ENCODE peak calls at places on chromosomes 4 and X, in eight cellular contexts. One of them, this sample, is unnamed.

GRCh38 chr4:105050896-105051295 is 95.8 kb upstream of the TET2 start:
- DNase-seq in epithelial cell of esophagus: peak; percentile 58
- DNase-seq in suprapubic skin: no peak
- DNase-seq in astrocyte of the cerebellum: peak; percentile 5
- DNase-seq in MM.1S: no peak
- DNase-seq in PC-3: peak; percentile 27
- DNase-seq in AG04450: no peak
- DNase-seq in lower leg skin: no peak
- DNase-seq in this sample: no peak

GRCh38 chr4:17376205-17376604 is 135.7 kb downstream of the QDPR start:
- DNase-seq in suprapubic skin: no peak
- DNase-seq in PC-3: no peak
- DNase-seq in AG04450: no peak
- DNase-seq in MM.1S: no peak
- DNase-seq in epithelial cell of esophagus: no peak
- DNase-seq in astrocyte of the cerebellum: peak; percentile 45
- DNase-seq in lower leg skin: no peak
- DNase-seq in this sample: no peak

GRCh38 chr4:54315561-54315960 is 86.5 kb downstream of the PDGFRA start:
- DNase-seq in AG04450: no peak
- DNase-seq in PC-3: no peak
- DNase-seq in lower leg skin: no peak
- DNase-seq in astrocyte of the cerebellum: no peak
- DNase-seq in epithelial cell of esophagus: no peak
- DNase-seq in suprapubic skin: no peak
- DNase-seq in MM.1S: peak; percentile 82
- DNase-seq in this sample: no peak

GRCh38 chrX:10109695-10110094 is 47.1 kb upstream of the CLCN4 start:
- DNase-seq in astrocyte of the cerebellum: no peak
- DNase-seq in MM.1S: no peak
- DNase-seq in lower leg skin: no peak
- DNase-seq in suprapubic skin: no peak
- DNase-seq in AG04450: no peak
- DNase-seq in epithelial cell of esophagus: no peak
- DNase-seq in PC-3: no peak
- DNase-seq in this sample: no peak

GRCh38 chr4:139692300-139693012 is 26.8 kb downstream of the MGST2 start:
- DNase-seq in suprapubic skin: no peak
- DNase-seq in MM.1S: no peak
- DNase-seq in lower leg skin: no peak
- DNase-seq in AG04450: no peak
- DNase-seq in astrocyte of the cerebellum: no peak
- DNase-seq in epithelial cell of esophagus: peak; percentile 36
- DNase-seq in PC-3: no peak
- DNase-seq in this sample: no peak

GRCh38 chrX:68876731-68877130 is 47.9 kb downstream of the EFNB1 start:
- DNase-seq in astrocyte of the cerebellum: no peak
- DNase-seq in AG04450: no peak
- DNase-seq in MM.1S: no peak
- DNase-seq in epithelial cell of esophagus: no peak
- DNase-seq in suprapubic skin: no peak
- DNase-seq in lower leg skin: no peak
- DNase-seq in PC-3: no peak
- DNase-seq in this sample: no peak

GRCh38 chrX:153623310-153624029 is 23.5 kb upstream of the DUSP9 start:
- DNase-seq in astrocyte of the cerebellum: no peak
- DNase-seq in lower leg skin: no peak
- DNase-seq in suprapubic skin: no peak
- DNase-seq in AG04450: no peak
- DNase-seq in PC-3: no peak
- DNase-seq in epithelial cell of esophagus: no peak
- DNase-seq in MM.1S: no peak
- DNase-seq in this sample: no peak

GRCh38 chr4:65437102-65437501 is 233.2 kb downstream of the EPHA5 start:
- DNase-seq in epithelial cell of esophagus: peak; percentile 3
- DNase-seq in AG04450: no peak
- DNase-seq in lower leg skin: no peak
- DNase-seq in suprapubic skin: no peak
- DNase-seq in MM.1S: no peak
- DNase-seq in astrocyte of the cerebellum: peak; percentile 46
- DNase-seq in PC-3: no peak
- DNase-seq in this sample: no peak

GRCh38 chr4:100244347-100244746 is 54.1 kb upstream of the DDIT4L start:
- DNase-seq in suprapubic skin: no peak
- DNase-seq in astrocyte of the cerebellum: no peak
- DNase-seq in lower leg skin: no peak
- DNase-seq in AG04450: no peak
- DNase-seq in MM.1S: no peak
- DNase-seq in epithelial cell of esophagus: no peak
- DNase-seq in PC-3: no peak
- DNase-seq in this sample: no peak

GRCh38 chrX:95505721-95506120 is 1178.9 kb upstream of the DIAPH2 start:
- DNase-seq in lower leg skin: no peak
- DNase-seq in suprapubic skin: no peak
- DNase-seq in epithelial cell of esophagus: peak; percentile 47
- DNase-seq in MM.1S: peak; percentile 59
- DNase-seq in PC-3: no peak
- DNase-seq in AG04450: no peak
- DNase-seq in astrocyte of the cerebellum: no peak
- DNase-seq in this sample: no peak

GRCh38 chr4:2281575-2282343 is 19.9 kb upstream of the MXD4 start:
- DNase-seq in astrocyte of the cerebellum: no peak
- DNase-seq in epithelial cell of esophagus: no peak
- DNase-seq in MM.1S: peak; percentile 93
- DNase-seq in PC-3: no peak
- DNase-seq in AG04450: no peak
- DNase-seq in suprapubic skin: no peak
- DNase-seq in lower leg skin: no peak
- DNase-seq in this sample: no peak

GRCh38 chr4:41377196-41377595 is 120.5 kb downstream of the UCHL1 start:
- DNase-seq in lower leg skin: no peak
- DNase-seq in PC-3: no peak
- DNase-seq in suprapubic skin: no peak
- DNase-seq in astrocyte of the cerebellum: no peak
- DNase-seq in epithelial cell of esophagus: no peak
- DNase-seq in AG04450: no peak
- DNase-seq in MM.1S: no peak
- DNase-seq in this sample: no peak

GRCh38 chr4:80196259-80197131 is 808 bp upstream of the PRDM8 start:
- DNase-seq in lower leg skin: no peak
- DNase-seq in AG04450: no peak
- DNase-seq in astrocyte of the cerebellum: no peak
- DNase-seq in epithelial cell of esophagus: no peak
- DNase-seq in PC-3: no peak
- DNase-seq in MM.1S: no peak
- DNase-seq in suprapubic skin: no peak
- DNase-seq in this sample: no peak

GRCh38 chr4:10079951-10080873 is 36.4 kb downstream of the WDR1 start:
- DNase-seq in PC-3: no peak
- DNase-seq in MM.1S: no peak
- DNase-seq in AG04450: no peak
- DNase-seq in astrocyte of the cerebellum: no peak
- DNase-seq in lower leg skin: no peak
- DNase-seq in suprapubic skin: peak; percentile 47
- DNase-seq in epithelial cell of esophagus: no peak
- DNase-seq in this sample: no peak

GRCh38 chr4:35836591-35836990 is 407.7 kb downstream of the ARAP2 start:
- DNase-seq in AG04450: no peak
- DNase-seq in PC-3: no peak
- DNase-seq in lower leg skin: no peak
- DNase-seq in suprapubic skin: no peak
- DNase-seq in astrocyte of the cerebellum: no peak
- DNase-seq in epithelial cell of esophagus: peak; percentile 64
- DNase-seq in MM.1S: no peak
- DNase-seq in this sample: no peak

GRCh38 chr4:74583066-74583700 is 138.2 kb downstream of the AREG start:
- DNase-seq in astrocyte of the cerebellum: peak; percentile 6
- DNase-seq in lower leg skin: no peak
- DNase-seq in epithelial cell of esophagus: peak; percentile 35
- DNase-seq in AG04450: no peak
- DNase-seq in PC-3: peak; percentile 5
- DNase-seq in MM.1S: no peak
- DNase-seq in suprapubic skin: no peak
- DNase-seq in this sample: no peak

GRCh38 chrX:18146954-18147353 is 73.7 kb downstream of the BEND2 start:
- DNase-seq in suprapubic skin: no peak
- DNase-seq in epithelial cell of esophagus: peak; percentile 38
- DNase-seq in PC-3: peak; percentile 53
- DNase-seq in lower leg skin: no peak
- DNase-seq in MM.1S: no peak
- DNase-seq in astrocyte of the cerebellum: peak; percentile 2
- DNase-seq in AG04450: no peak
- DNase-seq in this sample: no peak

GRCh38 chr4:23516719-23517118 is 373.1 kb downstream of the PPARGC1A start:
- DNase-seq in suprapubic skin: no peak
- DNase-seq in epithelial cell of esophagus: no peak
- DNase-seq in AG04450: no peak
- DNase-seq in lower leg skin: no peak
- DNase-seq in MM.1S: no peak
- DNase-seq in PC-3: no peak
- DNase-seq in astrocyte of the cerebellum: no peak
- DNase-seq in this sample: no peak

GRCh38 chr4:78032929-78033328 is 24.2 kb upstream of the FRAS1 start:
- DNase-seq in epithelial cell of esophagus: no peak
- DNase-seq in MM.1S: no peak
- DNase-seq in lower leg skin: no peak
- DNase-seq in suprapubic skin: no peak
- DNase-seq in astrocyte of the cerebellum: no peak
- DNase-seq in AG04450: no peak
- DNase-seq in PC-3: no peak
- DNase-seq in this sample: no peak

GRCh38 chr4:150896513-150896912 is 118.6 kb downstream of the LRBA start:
- DNase-seq in astrocyte of the cerebellum: no peak
- DNase-seq in AG04450: no peak
- DNase-seq in suprapubic skin: no peak
- DNase-seq in epithelial cell of esophagus: no peak
- DNase-seq in PC-3: no peak
- DNase-seq in MM.1S: no peak
- DNase-seq in lower leg skin: no peak
- DNase-seq in this sample: no peak

GRCh38 chr4:55138367-55138766 is 13.0 kb upstream of the KDR start:
- DNase-seq in epithelial cell of esophagus: no peak
- DNase-seq in lower leg skin: no peak
- DNase-seq in suprapubic skin: no peak
- DNase-seq in PC-3: no peak
- DNase-seq in AG04450: no peak
- DNase-seq in astrocyte of the cerebellum: no peak
- DNase-seq in MM.1S: no peak
- DNase-seq in this sample: no peak

GRCh38 chr4:4762909-4763814 is 96.3 kb upstream of the MSX1 start:
- DNase-seq in astrocyte of the cerebellum: peak; percentile 36
- DNase-seq in AG04450: peak; percentile 24
- DNase-seq in suprapubic skin: no peak
- DNase-seq in lower leg skin: no peak
- DNase-seq in PC-3: peak; percentile 73
- DNase-seq in epithelial cell of esophagus: peak; percentile 37
- DNase-seq in MM.1S: peak; percentile 11
- DNase-seq in this sample: peak; percentile 80
- TF ChIP-seq CTCF in astrocyte of the cerebellum: no peak
- TF ChIP-seq CTCF in AG04450: no peak
- TF ChIP-seq CTCF in suprapubic skin: no peak
- TF ChIP-seq CTCF in lower leg skin: no peak
- TF ChIP-seq CTCF in PC-3: no peak
- TF ChIP-seq CTCF in epithelial cell of esophagus: no peak
- TF ChIP-seq CTCF in MM.1S: no peak
- TF ChIP-seq CTCF in this sample: no peak

DNA sequence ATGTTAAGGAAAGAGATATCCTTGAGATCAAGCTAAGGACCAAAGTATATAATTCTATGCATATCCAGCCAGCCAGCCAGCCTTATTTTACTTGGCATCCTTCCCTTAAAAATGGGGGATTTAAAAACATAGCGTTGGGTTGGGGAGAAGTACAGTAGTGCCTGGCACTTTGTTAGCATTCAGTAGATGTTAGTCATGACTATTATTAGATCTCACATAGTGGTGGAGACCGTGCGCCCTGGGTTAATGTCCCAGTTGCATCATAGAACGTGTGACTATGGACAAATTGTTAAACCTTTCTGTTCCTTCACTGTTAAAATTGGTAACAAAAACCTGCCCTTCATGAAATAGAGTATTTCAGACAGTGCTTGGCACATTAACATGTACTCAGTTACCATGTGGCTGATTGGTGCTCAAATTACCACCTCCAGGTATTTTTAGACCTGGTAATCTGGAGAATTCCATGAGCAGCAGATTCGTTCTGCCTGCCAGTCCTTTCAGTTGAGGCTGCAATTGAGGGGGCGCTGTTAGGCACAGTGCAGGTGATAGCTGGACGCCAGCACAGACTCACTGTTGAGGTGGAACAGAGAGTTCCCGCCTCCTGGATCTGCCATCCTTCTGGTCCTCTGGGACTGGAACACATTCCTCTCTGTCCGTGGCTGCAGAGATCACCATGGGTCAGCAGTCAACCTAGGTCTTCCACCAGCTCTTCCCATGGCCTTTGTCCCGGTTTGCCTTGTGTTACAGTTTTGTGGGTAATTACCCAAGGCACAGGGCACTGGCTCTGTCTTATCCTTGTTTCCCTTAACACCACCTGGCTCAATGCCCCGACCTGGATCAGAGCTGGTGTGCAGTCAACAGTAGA is 31.7 kb downstream of the RBBP7 start:
- DNase-seq in PC-3: no peak
- DNase-seq in MM.1S: no peak
- DNase-seq in AG04450: no peak
- DNase-seq in astrocyte of the cerebellum: peak; percentile 49
- DNase-seq in suprapubic skin: no peak
- DNase-seq in lower leg skin: no peak
- DNase-seq in epithelial cell of esophagus: peak; percentile 57
- DNase-seq in this sample: peak; percentile 15
- TF ChIP-seq CTCF in PC-3: no peak
- TF ChIP-seq CTCF in MM.1S: no peak
- TF ChIP-seq CTCF in AG04450: no peak
- TF ChIP-seq CTCF in astrocyte of the cerebellum: no peak
- TF ChIP-seq CTCF in suprapubic skin: no peak
- TF ChIP-seq CTCF in lower leg skin: no peak
- TF ChIP-seq CTCF in epithelial cell of esophagus: no peak
- TF ChIP-seq CTCF in this sample: no peak

DNA sequence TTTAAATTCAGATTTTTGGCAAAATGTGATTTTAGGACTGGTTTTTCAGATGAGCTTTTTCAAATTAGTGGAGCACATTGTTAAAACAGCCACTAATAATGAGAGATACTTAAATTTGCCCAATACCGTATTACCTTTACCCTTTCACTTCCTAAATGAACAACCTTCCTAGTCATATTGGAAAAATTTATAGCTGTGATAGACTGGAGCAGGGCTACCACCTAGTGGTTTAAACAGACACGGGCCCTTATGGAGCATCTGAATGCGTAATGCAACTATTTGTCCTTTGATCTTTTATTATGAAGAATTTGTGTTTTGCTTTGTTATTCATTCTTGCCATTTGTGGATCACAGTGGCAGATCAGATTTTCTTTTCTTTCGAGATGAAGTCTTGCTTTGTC is 72.7 kb downstream of the KDM6A start:
- DNase-seq in suprapubic skin: no peak
- DNase-seq in MM.1S: no peak
- DNase-seq in astrocyte of the cerebellum: no peak
- DNase-seq in epithelial cell of esophagus: no peak
- DNase-seq in PC-3: peak; percentile 67
- DNase-seq in AG04450: no peak
- DNase-seq in lower leg skin: no peak
- DNase-seq in this sample: no peak
- TF ChIP-seq CTCF in suprapubic skin: no peak
- TF ChIP-seq CTCF in MM.1S: peak; percentile 19
- TF ChIP-seq CTCF in astrocyte of the cerebellum: no peak
- TF ChIP-seq CTCF in epithelial cell of esophagus: peak; percentile 16
- TF ChIP-seq CTCF in PC-3: peak; percentile 73
- TF ChIP-seq CTCF in AG04450: peak; percentile 9
- TF ChIP-seq CTCF in lower leg skin: no peak
- TF ChIP-seq CTCF in this sample: no peak

GRCh38 chrX:15566244-15566643 is 34.5 kb downstream of the ACE2 start:
- DNase-seq in lower leg skin: no peak
- DNase-seq in PC-3: peak; percentile 19
- DNase-seq in suprapubic skin: no peak
- DNase-seq in astrocyte of the cerebellum: no peak
- DNase-seq in epithelial cell of esophagus: no peak
- DNase-seq in MM.1S: no peak
- DNase-seq in AG04450: no peak
- DNase-seq in this sample: no peak
- TF ChIP-seq CTCF in lower leg skin: no peak
- TF ChIP-seq CTCF in PC-3: peak; percentile 48
- TF ChIP-seq CTCF in suprapubic skin: no peak
- TF ChIP-seq CTCF in astrocyte of the cerebellum: peak; percentile 24
- TF ChIP-seq CTCF in epithelial cell of esophagus: peak; percentile 9
- TF ChIP-seq CTCF in MM.1S: peak; percentile 25
- TF ChIP-seq CTCF in AG04450: peak; percentile 16
- TF ChIP-seq CTCF in this sample: no peak

This sample was measured in AG09319.